ENCODE peak calls at places on chromosomes 4 and X, in five cellular contexts. A, I, H, Q and F are unnamed samples.

GRCh38 chr4:41189076-41189475 is 25.3 kb downstream of the APBB2 start:
- DNase-seq in H (peak; percentile 40), I (no peak), A (no peak), Q (no peak), F (no peak)

GRCh38 chrX:49165901-49166881 is 3.6 kb downstream of the MAGIX start:
- DNase-seq in I (peak; percentile 81), Q (peak; percentile 49), A (no peak), H (peak; percentile 60), F (peak; percentile 85)

GRCh38 chr4:1419708-1420107 is 13.5 kb upstream of the NKX1-1 start:
- DNase-seq in Q (no peak), H (no peak), I (no peak), A (no peak), F (no peak)

GRCh38 chr4:3644849-3645627 is 112.8 kb upstream of the LRPAP1 start:
- DNase-seq in A (no peak), Q (peak; percentile 50), I (no peak), H (no peak), F (no peak)

GRCh38 chr4:182062936-182063335 is 180.3 kb upstream of the TENM3 start:
- DNase-seq in Q (no peak), I (no peak), A (no peak), H (no peak), F (no peak)

GRCh38 chrX:46165411-46165810 is 379.8 kb downstream of the ZNF674 start:
- DNase-seq in I (no peak), Q (no peak), H (no peak), A (no peak), F (no peak)

GRCh38 chr4:185304541-185304940 is 91.2 kb downstream of the LRP2BP start:
- DNase-seq in A (no peak), Q (no peak), H (no peak), I (no peak), F (no peak)

GRCh38 chrX:49155243-49155899 is 7.2 kb upstream of the MAGIX start:
- DNase-seq in A (no peak), Q (peak; percentile 63), H (no peak), I (peak; percentile 51), F (peak; percentile 62)

GRCh38 chr4:74426101-74426500 is 18.8 kb upstream of the AREG start:
- DNase-seq in H (no peak), A (no peak), I (no peak), Q (no peak), F (no peak)

GRCh38 chr4:48237996-48238645 is 31.5 kb downstream of the TEC start:
- DNase-seq in A (no peak), I (no peak), Q (no peak), H (no peak), F (no peak)

GRCh38 chr4:13833171-13833804 is 205.8 kb upstream of the BOD1L1 start:
- DNase-seq in H (no peak), Q (no peak), I (no peak), A (no peak), F (no peak)

GRCh38 chr4:135267148-135267878 is 1065.7 kb upstream of the PABPC4L start:
- DNase-seq in I (no peak), Q (no peak), H (no peak), A (no peak), F (no peak)

GRCh38 chr4:142402156-142402555 is 443.9 kb downstream of the INPP4B start:
- DNase-seq in A (no peak), H (no peak), I (no peak), Q (no peak), F (no peak)

GRCh38 chr4:56870927-56871326 is 36.8 kb upstream of the REST start:
- DNase-seq in H (no peak), I (no peak), A (no peak), Q (no peak), F (no peak)

GRCh38 chr4:87235020-87235671 is 14.7 kb upstream of the KLHL8 start:
- DNase-seq in H (no peak), A (no peak), Q (no peak), I (no peak), F (no peak)

GRCh38 chr4:118972167-118972566 is 83.5 kb downstream of the SYNPO2 start:
- DNase-seq in Q (no peak), I (no peak), A (no peak), H (no peak), F (no peak)

GRCh38 chr4:23945521-23946017 is 55.7 kb upstream of the PPARGC1A start:
- DNase-seq in A (peak; percentile 10), Q (no peak), H (no peak), I (no peak), F (no peak)

GRCh38 chrX:13212191-13212651 is 107.6 kb downstream of the ATXN3L start:
- DNase-seq in A (no peak), Q (no peak), I (no peak), H (no peak), F (no peak)

GRCh38 chrX:108022491-108023089 is 22.3 kb upstream of the VSIG1 start:
- DNase-seq in I (no peak), H (no peak), Q (no peak), A (no peak), F (no peak)

GRCh38 chr4:38565271-38566199 is 98.5 kb upstream of the KLF3 start:
- DNase-seq in Q (no peak), A (no peak), H (no peak), I (no peak), F (no peak)

GRCh38 chr4:10721616-10722015 is 37.0 kb upstream of the CLNK start:
- DNase-seq in H (no peak), Q (no peak), I (no peak), A (no peak), F (no peak)

GRCh38 chrX:115311139-115311538 is 21.6 kb downstream of the LUZP4 start:
- DNase-seq in Q (no peak), I (no peak), A (no peak), H (no peak), F (no peak)

GRCh38 chr4:24164054-24164453 is 274.2 kb upstream of the PPARGC1A start:
- DNase-seq in I (no peak), A (no peak), H (no peak), Q (no peak), F (no peak)

GRCh38 chr4:90081432-90082195 is 45.6 kb upstream of the CCSER1 start:
- DNase-seq in Q (no peak), H (no peak), I (no peak), A (no peak), F (no peak)

GRCh38 chr4:71906096-71906495 is 122.2 kb upstream of the GC start:
- DNase-seq in Q (no peak), H (no peak), I (no peak), A (no peak), F (no peak)

GRCh38 chr4:109207060-109207459 is 95.4 kb downstream of the COL25A1 start:
- DNase-seq in A (no peak), I (no peak), H (no peak), Q (no peak), F (no peak)

GRCh38 chrX:29297171-29297800 is 710.0 kb downstream of the IL1RAPL1 start:
- DNase-seq in I (no peak), Q (no peak), H (no peak), A (no peak), F (no peak)

DNA sequence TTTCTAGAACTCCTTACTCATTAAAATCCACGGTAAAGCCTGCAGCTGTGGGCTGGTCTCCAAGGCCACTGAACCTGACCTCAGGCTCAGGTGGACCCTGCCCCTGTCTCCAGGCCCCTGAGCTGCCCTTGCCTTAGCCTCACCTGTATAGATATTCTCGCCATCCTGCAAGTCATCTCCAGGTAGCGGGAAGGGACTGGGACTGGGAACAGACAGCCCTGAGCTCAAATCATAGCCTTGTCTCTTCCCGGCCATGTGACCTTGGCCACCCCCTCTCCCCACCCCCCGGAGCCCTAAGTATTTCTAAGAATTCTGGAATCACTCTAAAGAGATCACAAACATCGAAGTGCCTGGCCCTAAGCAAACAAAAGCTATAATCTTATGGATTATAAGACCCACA is 17.7 kb downstream of the ABLIM2 start:
- DNase-seq in I (no peak), H (no peak), A (no peak), Q (no peak), F (no peak)
- TF ChIP-seq SRF in I (no peak), H (no peak), A (no peak), Q (no peak), F (no peak)

GRCh38 chr4:69497081-69497480 is 1.4 kb upstream of the UGT2B4 start:
- DNase-seq in H (no peak), Q (no peak), A (no peak), I (no peak), F (no peak)
- TF ChIP-seq SRF in H (no peak), Q (no peak), A (no peak), I (no peak), F (no peak)

GRCh38 chrX:72243472-72243871 is 4.6 kb upstream of the ERCC6L start:
- DNase-seq in H (no peak), I (no peak), Q (no peak), A (no peak), F (no peak)

GRCh38 chrX:72245461-72246089 is 6.7 kb upstream of the ERCC6L start:
- DNase-seq in Q (peak; percentile 70), I (peak; percentile 80), H (no peak), A (peak; percentile 37), F (peak; percentile 13)

DNA sequence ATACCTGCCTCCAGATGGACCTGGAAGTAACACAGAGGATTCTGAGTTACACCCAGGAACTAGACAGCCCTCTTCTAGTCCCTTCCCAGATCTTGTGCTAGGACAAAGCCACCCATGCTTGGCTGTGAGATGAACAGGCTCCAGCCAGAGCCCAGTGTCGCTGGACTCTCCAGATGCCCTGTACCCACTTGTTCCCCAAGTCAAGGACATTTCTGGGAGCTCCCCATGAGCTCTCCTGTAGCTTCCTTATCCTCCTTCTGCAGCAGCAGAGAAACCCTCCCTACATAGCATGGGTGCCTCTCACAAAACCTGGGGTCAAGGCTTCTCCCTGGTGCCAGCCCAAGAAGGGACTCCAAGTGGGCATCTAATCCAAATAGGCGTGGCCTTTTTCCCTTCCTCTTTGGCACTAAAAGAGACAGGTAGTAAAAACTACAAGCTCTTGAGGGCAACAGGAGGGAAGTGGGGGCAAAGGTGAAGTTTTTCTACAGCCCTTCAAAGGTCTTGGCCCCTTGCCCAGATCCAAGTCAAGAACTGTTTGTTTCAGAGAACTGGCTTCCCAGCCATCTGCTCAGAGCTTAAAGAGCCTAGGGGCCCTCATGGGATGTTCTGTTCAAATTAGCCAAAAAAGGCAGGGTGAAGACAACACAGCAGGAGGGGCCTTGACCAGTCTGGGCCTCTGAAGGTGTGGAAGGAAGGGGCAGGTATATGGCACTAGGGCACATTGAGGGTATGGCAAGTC is 8.5 kb upstream of the ERCC6L start:
- DNase-seq in Q (no peak), A (peak; percentile 47), I (no peak), H (no peak), F (no peak)
- TF ChIP-seq SRF in Q (no peak), A (peak; percentile 46), I (no peak), H (no peak), F (no peak)

DNA sequence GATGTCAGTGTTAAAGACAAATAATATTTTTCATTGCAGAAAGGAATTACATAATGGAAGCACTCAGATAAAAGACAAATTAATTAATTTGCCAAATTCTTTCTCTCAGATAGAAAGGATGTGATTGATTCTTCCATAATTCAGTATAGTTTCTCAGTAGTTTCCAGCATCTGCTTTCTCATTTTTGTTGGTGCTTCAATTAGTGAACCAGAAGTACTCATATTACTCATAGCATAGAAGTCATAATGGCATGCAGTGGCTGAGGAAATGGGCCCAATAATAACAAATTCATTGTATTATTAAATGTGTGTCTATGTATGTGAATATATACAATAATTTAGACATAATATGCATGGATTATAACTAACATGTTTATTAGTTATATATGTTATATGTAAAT is 393.3 kb upstream of the TRAM1L1 start:
- DNase-seq in H (no peak), A (no peak), Q (no peak), I (no peak), F (no peak)
- TF ChIP-seq SRF in H (no peak), A (no peak), Q (no peak), I (no peak), F (no peak)